ENCODE peak calls at places on chromosomes 13 and 19, in four cellular contexts. I is A549, V is K562, W is HepG2. O is an unnamed sample.

GRCh38 chr13:70835349-70835748 is 727.1 kb upstream of the KLHL1 start:
- DNase-seq in I (no peak), W (no peak), V (no peak), O (no peak)

GRCh38 chr13:90416519-90416918 is 931.0 kb upstream of the MIR17HG start:
- DNase-seq in W (no peak), I (no peak), V (no peak), O (no peak)

GRCh38 chr19:30175987-30176386 is 196.2 kb upstream of the ZNF536 start:
- DNase-seq in W (no peak), V (no peak), I (no peak), O (no peak)

GRCh38 chr19:35260694-35261304 is 8.0 kb upstream of the USF2 start:
- DNase-seq in I (no peak), V (no peak), W (no peak), O (peak)

GRCh38 chr13:76012091-76012721 is 376.1 kb downstream of the LMO7 start:
- DNase-seq in W (no peak), I (no peak), V (no peak), O (no peak)

GRCh38 chr13:75876371-75877050 is 240.4 kb downstream of the LMO7 start:
- DNase-seq in W (peak), I (peak), V (peak), O (peak)

GRCh38 chr13:63307239-63307638 is 1891.6 kb upstream of the PCDH20 start:
- DNase-seq in W (no peak), I (no peak), V (no peak), O (no peak)

GRCh38 chr13:75770164-75771145 is 134.3 kb downstream of the LMO7 start:
- DNase-seq in I (no peak), W (no peak), V (no peak), O (no peak)

GRCh38 chr19:13839938-13840750 is 36.8 kb upstream of the NANOS3 start:
- DNase-seq in V (no peak), W (no peak), I (no peak), O (no peak)

GRCh38 chr19:34506026-34506370 is 24.4 kb downstream of the WTIP start:
- DNase-seq in V (no peak), I (no peak), W (no peak), O (no peak)

GRCh38 chr19:57888494-57889231 is at the start of gene ZNF814:
- DNase-seq in I (peak), V (peak), W (no peak), O (peak)

GRCh38 chr19:8484331-8484894 is 18.0 kb downstream of the PRAM1 start:
- DNase-seq in V (no peak), W (no peak), I (no peak), O (no peak)

GRCh38 chr13:40485611-40486517 is 180.6 kb downstream of the FOXO1 start:
- DNase-seq in W (no peak), V (no peak), I (no peak), O (no peak)

GRCh38 chr19:10222201-10222890 is 8.8 kb downstream of the S1PR2 start:
- DNase-seq in I (no peak), W (no peak), V (no peak), O (no peak)

GRCh38 chr19:2719232-2719735 is 1.9 kb downstream of the DIRAS1 start:
- DNase-seq in V (no peak), I (no peak), W (no peak), O (no peak)

DNA sequence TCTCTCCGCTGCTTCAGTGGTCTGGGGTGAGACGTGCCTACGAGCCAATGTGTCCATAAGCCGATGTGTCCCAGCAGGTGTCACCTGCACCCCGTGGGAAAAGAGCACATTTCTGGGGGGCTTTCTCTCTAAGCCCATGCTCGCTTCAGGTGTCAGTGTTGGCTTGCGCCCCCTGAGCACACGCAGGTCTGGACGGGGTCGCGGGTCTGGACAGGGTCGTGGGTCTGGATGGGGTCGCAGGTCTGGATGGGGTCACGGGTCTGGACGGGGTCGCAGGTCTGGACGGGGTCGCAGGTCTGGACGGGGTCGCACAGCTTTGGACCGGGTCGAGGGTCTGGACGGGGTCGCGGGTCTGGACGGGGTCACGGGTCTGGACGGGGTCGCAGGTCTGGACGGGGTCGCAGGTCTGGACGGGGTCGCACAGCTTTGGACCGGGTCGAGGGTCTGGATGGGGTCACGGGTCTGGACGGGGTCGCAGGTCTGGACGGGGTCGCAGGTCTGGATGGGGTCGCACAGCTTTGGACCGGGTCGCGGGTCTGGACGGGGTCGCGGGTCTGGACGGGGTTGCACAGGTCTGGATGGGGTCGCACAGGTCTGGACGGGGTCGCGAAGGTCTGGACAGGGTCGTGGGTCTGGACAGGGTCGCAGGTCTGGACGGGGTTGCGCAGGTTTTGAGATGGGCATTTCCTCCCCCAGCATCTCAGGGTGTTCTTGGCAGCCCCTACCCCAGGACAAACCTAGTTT is 24.5 kb upstream of the TFDP1 start:
- DNase-seq in V (no peak), I (no peak), W (no peak), O (no peak)
- TF ChIP-seq HMGXB4 in V (no peak), I (no peak), W (no peak), O (no peak)

GRCh38 chr19:6667114-6667627 is 2.8 kb downstream of the TNFSF14 start:
- DNase-seq in W (no peak), V (peak), I (no peak), O (no peak)
- TF ChIP-seq HMGXB4 in W (no peak), V (no peak), I (no peak), O (no peak)

GRCh38 chr13:50361282-50361681 is 346.0 kb downstream of the KCNRG start:
- DNase-seq in I (no peak), W (no peak), V (no peak), O (no peak)
- TF ChIP-seq HMGXB4 in I (no peak), W (no peak), V (no peak), O (no peak)

DNA sequence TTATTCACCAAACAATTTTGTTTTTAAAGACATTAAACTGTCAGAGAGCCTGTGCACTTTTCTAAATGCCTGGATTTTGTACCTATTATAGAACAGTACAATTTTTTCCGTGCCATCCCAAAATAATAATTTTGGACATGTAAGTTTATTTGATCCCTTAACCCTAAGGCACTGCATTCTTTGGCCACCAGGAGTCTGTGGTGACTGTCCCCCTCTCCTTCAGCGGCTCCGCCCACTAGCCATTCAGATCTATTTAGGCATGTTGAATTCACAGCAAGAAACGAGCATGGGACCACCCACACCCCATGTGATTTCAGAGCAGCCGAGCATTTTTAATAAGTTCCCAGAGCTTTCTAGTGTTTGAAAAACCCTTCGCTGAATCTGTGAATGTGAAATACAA is 567.5 kb downstream of the MYO16 start:
- DNase-seq in V (peak), W (peak), I (peak), O (peak)
- TF ChIP-seq HMGXB4 in V (no peak), W (no peak), I (no peak), O (no peak)

GRCh38 chr19:19101540-19101939 is 36.7 kb downstream of the TMEM161A start:
- DNase-seq in W (no peak), I (no peak), V (no peak), O (no peak)
- TF ChIP-seq HMGXB4 in W (no peak), I (no peak), V (no peak), O (no peak)

DNA sequence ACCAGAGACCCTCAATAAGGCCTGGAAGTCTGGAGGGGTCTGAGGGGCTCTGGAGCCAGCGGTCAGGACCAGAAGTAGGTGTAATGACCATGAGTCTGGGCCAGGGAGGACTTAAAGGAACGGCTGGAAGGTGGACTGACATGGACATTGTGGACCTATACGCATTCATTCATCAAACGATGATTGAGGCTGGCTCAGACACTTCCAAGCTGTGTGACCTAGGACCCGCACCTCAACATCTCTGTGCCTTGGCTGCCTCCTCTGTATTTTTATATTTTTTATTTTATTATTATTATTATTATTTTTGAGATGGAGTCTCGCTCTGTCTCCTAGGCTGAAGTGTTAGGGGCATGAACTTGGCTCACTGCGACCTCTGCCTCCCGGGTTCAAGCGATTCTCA is 9.3 kb upstream of the LRRC25 start:
- DNase-seq in W (no peak), V (no peak), I (no peak), O (no peak)
- TF ChIP-seq HMGXB4 in W (no peak), V (no peak), I (no peak), O (no peak)

GRCh38 chr19:31261019-31261595 is 88.1 kb downstream of the TSHZ3 start:
- DNase-seq in I (no peak), W (no peak), V (no peak), O (no peak)
- TF ChIP-seq HMGXB4 in I (no peak), W (no peak), V (no peak), O (no peak)

DNA sequence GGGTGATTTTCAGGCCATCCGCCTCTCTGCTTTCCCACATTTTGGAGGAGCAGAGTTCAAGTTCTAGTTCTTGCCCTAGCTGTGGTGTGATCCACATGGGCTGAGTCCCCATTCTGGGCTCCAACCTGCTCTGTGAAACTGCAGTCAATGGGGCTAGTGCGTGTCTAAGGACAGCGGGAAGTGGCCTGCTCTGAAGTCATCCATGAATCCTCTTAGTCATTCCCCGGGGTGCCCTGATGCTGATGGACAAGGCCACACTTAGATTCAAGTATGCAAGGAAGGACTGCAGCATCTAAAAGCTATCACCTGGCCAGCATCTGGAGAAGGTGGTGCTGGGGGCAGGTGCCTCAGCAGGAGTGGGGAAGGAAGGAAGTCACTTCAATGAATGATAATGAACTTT is 94.6 kb downstream of the TSHZ3 start:
- DNase-seq in V (no peak), W (no peak), I (no peak), O (no peak)
- TF ChIP-seq HMGXB4 in V (no peak), W (no peak), I (no peak), O (no peak)

DNA sequence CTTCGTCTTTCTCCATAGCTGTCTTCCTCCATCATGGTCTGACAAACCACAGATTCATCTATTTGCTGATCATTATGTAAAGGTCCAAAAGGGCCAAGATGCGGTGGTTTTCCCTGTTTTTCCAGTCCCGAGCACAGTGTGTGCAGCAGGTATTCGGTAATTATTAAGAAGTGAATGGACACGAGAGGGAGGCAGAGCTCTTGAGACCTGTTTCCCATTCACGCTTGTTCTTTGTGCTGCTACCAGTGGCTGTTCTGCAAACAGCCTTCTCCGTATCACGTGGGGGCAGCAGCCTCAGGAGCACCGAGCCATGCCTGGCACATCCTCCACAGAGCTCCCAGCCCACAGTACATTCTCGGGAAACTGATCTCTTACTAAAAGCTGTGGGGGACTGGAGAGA is 50.3 kb downstream of the CCDC70 start:
- DNase-seq in V (no peak), W (no peak), I (no peak), O (no peak)
- TF ChIP-seq HMGXB4 in V (no peak), W (no peak), I (no peak), O (no peak)

DNA sequence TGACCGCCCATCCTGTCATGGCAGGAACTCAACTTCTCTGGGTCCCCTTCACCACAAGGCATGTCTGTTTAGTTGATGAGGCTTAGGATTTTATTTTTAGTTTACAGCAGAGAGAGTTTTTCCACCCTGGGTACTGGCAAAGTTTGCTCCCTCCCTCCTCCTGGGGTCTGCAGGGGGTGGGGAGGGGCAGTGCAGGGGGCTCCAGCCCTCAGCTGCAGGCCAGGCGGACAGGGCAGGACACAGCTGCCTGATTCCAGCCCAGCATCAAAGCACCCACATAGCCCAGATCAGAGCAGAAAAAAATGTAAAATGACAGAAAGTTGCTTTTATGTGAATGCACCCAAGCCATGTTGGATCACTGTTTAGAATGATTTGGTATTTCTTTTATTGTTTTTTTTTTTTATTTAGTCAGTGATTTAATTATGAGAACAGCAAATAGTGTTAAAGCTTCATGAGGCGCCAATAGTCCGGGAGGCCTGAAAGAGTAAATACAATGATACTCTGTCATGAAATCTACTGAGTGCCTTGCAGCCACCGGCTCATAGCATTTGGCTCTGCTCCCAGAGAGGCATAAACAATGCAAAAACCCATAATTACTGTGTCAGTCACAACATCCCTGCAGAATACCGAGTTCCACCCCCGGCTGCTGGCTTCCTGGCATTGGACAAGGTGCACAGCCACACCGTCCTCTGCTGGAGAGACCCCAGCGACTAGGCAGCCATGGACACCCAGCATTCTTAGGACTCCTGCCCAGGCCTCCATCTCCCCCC is 923.5 kb downstream of the UQCRFS1 start:
- DNase-seq in V (no peak), I (no peak), W (no peak), O (no peak)
- TF ChIP-seq HMGXB4 in V (no peak), I (no peak), W (no peak), O (no peak)